ENCODE peak calls at places on chromosome 5, in eight cellular contexts. U is CD8-positive, alpha-beta T cell; C is GM23248; S is A172; L is cardiac muscle cell; A is RPMI7951; G is tibial nerve; X is left ventricle myocardium inferior. H is an unnamed sample.

GRCh38 chr5:136174021-136174659 is 18.8 kb downstream of the SMIM32 start:
- DNase-seq in U (no peak), C (peak), S (peak), L (peak), A (peak), G (no peak), X (no peak), H (peak)

GRCh38 chr5:11909471-11909870 is 5.2 kb upstream of the CTNND2 start:
- DNase-seq in U (no peak), C (no peak), S (no peak), L (no peak), A (no peak), G (no peak), X (no peak), H (no peak)

GRCh38 chr5:37571974-37572373 is 192.9 kb downstream of the WDR70 start:
- DNase-seq in U (no peak), C (no peak), S (no peak), L (no peak), A (no peak), G (no peak), X (no peak), H (no peak)

GRCh38 chr5:7348168-7348802 is 47.7 kb upstream of the ADCY2 start:
- DNase-seq in U (no peak), C (no peak), S (no peak), L (peak), A (no peak), G (no peak), X (no peak), H (no peak)

GRCh38 chr5:178130576-178131445 is at the start of gene RMND5B:
- DNase-seq in U (peak), C (peak), S (peak), L (peak), A (peak), G (peak), X (peak), H (peak)

GRCh38 chr5:61631438-61631941 is 299.4 kb downstream of the ZSWIM6 start:
- DNase-seq in U (no peak), C (peak), S (no peak), L (peak), A (peak), G (peak), X (peak), H (no peak)

GRCh38 chr5:136655429-136655828 is 290.1 kb upstream of the TRPC7 start:
- DNase-seq in U (no peak), C (no peak), S (peak), L (no peak), A (no peak), G (no peak), X (no peak), H (peak)

GRCh38 chr5:39115644-39116346 is 41.6 kb upstream of the RICTOR start:
- DNase-seq in U (no peak), C (no peak), S (no peak), L (no peak), A (no peak), G (no peak), X (no peak), H (no peak)

GRCh38 chr5:74816875-74817274 is 49.3 kb downstream of the FAM169A start:
- DNase-seq in U (no peak), C (no peak), S (no peak), L (no peak), A (no peak), G (no peak), X (no peak), H (no peak)

GRCh38 chr5:1288439-1289335 is 6.2 kb downstream of the TERT start:
- DNase-seq in U (no peak), C (no peak), S (no peak), L (no peak), A (no peak), G (no peak), X (no peak), H (no peak)

GRCh38 chr5:166845044-166845443 is 1446.4 kb upstream of the WWC1 start:
- DNase-seq in U (no peak), C (peak), S (peak), L (peak), A (peak), G (peak), X (no peak), H (peak)

GRCh38 chr5:92548351-92548750 is 1032.7 kb downstream of the NR2F1-AS1 start:
- DNase-seq in U (no peak), C (no peak), S (no peak), L (no peak), A (peak), G (no peak), X (no peak), H (no peak)

GRCh38 chr5:172766287-172767104 is 4.5 kb downstream of the DUSP1 start:
- DNase-seq in U (no peak), C (peak), S (peak), L (peak), A (peak), G (peak), X (peak), H (peak)

GRCh38 chr5:24110019-24110615 is 534.7 kb downstream of the CDH10 start:
- DNase-seq in U (no peak), C (peak), S (peak), L (peak), A (no peak), G (no peak), X (no peak), H (peak)

GRCh38 chr5:10719965-10720364 is 41.1 kb downstream of the DAP start:
- DNase-seq in U (no peak), C (peak), S (peak), L (no peak), A (peak), G (no peak), X (no peak), H (peak)

GRCh38 chr5:43613370-43613769 is 10.4 kb downstream of the NNT start:
- DNase-seq in U (no peak), C (no peak), S (no peak), L (no peak), A (no peak), G (no peak), X (no peak), H (no peak)

GRCh38 chr5:179805070-179805528 is 1.6 kb downstream of the MGAT4B start:
- DNase-seq in U (no peak), C (no peak), S (no peak), L (no peak), A (no peak), G (no peak), X (no peak), H (no peak)

GRCh38 chr5:43075319-43076293 is 35.5 kb upstream of the ANXA2R start:
- DNase-seq in U (no peak), C (peak), S (no peak), L (no peak), A (no peak), G (no peak), X (peak), H (no peak)

GRCh38 chr5:20649966-20650365 is 662.0 kb upstream of the CDH18 start:
- DNase-seq in U (no peak), C (no peak), S (no peak), L (no peak), A (no peak), G (no peak), X (no peak), H (no peak)

GRCh38 chr5:1470762-1471211 is 25.5 kb upstream of the SLC6A3 start:
- DNase-seq in U (no peak), C (no peak), S (no peak), L (no peak), A (no peak), G (no peak), X (no peak), H (no peak)